ENCODE peak calls at places on chromosome X, in eight cellular contexts. One of them, this sample, is unnamed.

GRCh38 chrX:130772313-130773140 is 130.5 kb downstream of the ENOX2 start:
- DNase-seq in fibroblast of pulmonary artery: peak; percentile 11
- DNase-seq in CD8-positive, alpha-beta T cell: no peak
- DNase-seq in A549: no peak
- DNase-seq in WERI-Rb-1: no peak
- DNase-seq in thyroid gland: no peak
- DNase-seq in right lobe of liver: no peak
- DNase-seq in foreskin keratinocyte: no peak
- DNase-seq in this sample: peak; percentile 79

GRCh38 chrX:15384304-15384703 is at the start of gene VEGFD:
- DNase-seq in fibroblast of pulmonary artery: peak; percentile 71
- DNase-seq in CD8-positive, alpha-beta T cell: no peak
- DNase-seq in A549: no peak
- DNase-seq in WERI-Rb-1: no peak
- DNase-seq in thyroid gland: no peak
- DNase-seq in right lobe of liver: peak; percentile 42
- DNase-seq in foreskin keratinocyte: no peak
- DNase-seq in this sample: no peak

GRCh38 chrX:143437439-143437838 is 79.8 kb downstream of the SPANXN3 start:
- DNase-seq in fibroblast of pulmonary artery: peak; percentile 49
- DNase-seq in CD8-positive, alpha-beta T cell: no peak
- DNase-seq in A549: no peak
- DNase-seq in WERI-Rb-1: no peak
- DNase-seq in thyroid gland: no peak
- DNase-seq in right lobe of liver: no peak
- DNase-seq in foreskin keratinocyte: no peak
- DNase-seq in this sample: no peak

GRCh38 chrX:40496728-40497127 is 84.0 kb upstream of the ATP6AP2 start:
- DNase-seq in fibroblast of pulmonary artery: peak; percentile 17
- DNase-seq in CD8-positive, alpha-beta T cell: no peak
- DNase-seq in A549: no peak
- DNase-seq in WERI-Rb-1: no peak
- DNase-seq in thyroid gland: no peak
- DNase-seq in right lobe of liver: no peak
- DNase-seq in foreskin keratinocyte: no peak
- DNase-seq in this sample: peak; percentile 4

GRCh38 chrX:112644713-112645112 is 35.0 kb downstream of the LHFPL1 start:
- DNase-seq in fibroblast of pulmonary artery: no peak
- DNase-seq in CD8-positive, alpha-beta T cell: no peak
- DNase-seq in A549: no peak
- DNase-seq in WERI-Rb-1: no peak
- DNase-seq in thyroid gland: no peak
- DNase-seq in right lobe of liver: no peak
- DNase-seq in foreskin keratinocyte: no peak
- DNase-seq in this sample: no peak

GRCh38 chrX:110561036-110561435 is 202.4 kb downstream of the RTL9 start:
- DNase-seq in fibroblast of pulmonary artery: peak; percentile 3
- DNase-seq in CD8-positive, alpha-beta T cell: no peak
- DNase-seq in A549: no peak
- DNase-seq in WERI-Rb-1: no peak
- DNase-seq in thyroid gland: no peak
- DNase-seq in right lobe of liver: no peak
- DNase-seq in foreskin keratinocyte: no peak
- DNase-seq in this sample: peak; percentile 59

GRCh38 chrX:17459008-17459407 is 84.0 kb downstream of the NHS start:
- DNase-seq in fibroblast of pulmonary artery: peak; percentile 69
- DNase-seq in CD8-positive, alpha-beta T cell: no peak
- DNase-seq in A549: no peak
- DNase-seq in WERI-Rb-1: no peak
- DNase-seq in thyroid gland: peak; percentile 3
- DNase-seq in right lobe of liver: no peak
- DNase-seq in foreskin keratinocyte: peak; percentile 40
- DNase-seq in this sample: peak; percentile 9

GRCh38 chrX:116427976-116428375 is 8.4 kb upstream of the SLC6A14 start:
- DNase-seq in fibroblast of pulmonary artery: no peak
- DNase-seq in CD8-positive, alpha-beta T cell: no peak
- DNase-seq in A549: no peak
- DNase-seq in WERI-Rb-1: no peak
- DNase-seq in thyroid gland: no peak
- DNase-seq in right lobe of liver: no peak
- DNase-seq in foreskin keratinocyte: no peak
- DNase-seq in this sample: no peak

GRCh38 chrX:129771266-129771995 is 8.3 kb upstream of the SASH3 start:
- DNase-seq in fibroblast of pulmonary artery: no peak
- DNase-seq in CD8-positive, alpha-beta T cell: peak; percentile 47
- DNase-seq in A549: no peak
- DNase-seq in WERI-Rb-1: no peak
- DNase-seq in thyroid gland: no peak
- DNase-seq in right lobe of liver: no peak
- DNase-seq in foreskin keratinocyte: no peak
- DNase-seq in this sample: no peak

DNA sequence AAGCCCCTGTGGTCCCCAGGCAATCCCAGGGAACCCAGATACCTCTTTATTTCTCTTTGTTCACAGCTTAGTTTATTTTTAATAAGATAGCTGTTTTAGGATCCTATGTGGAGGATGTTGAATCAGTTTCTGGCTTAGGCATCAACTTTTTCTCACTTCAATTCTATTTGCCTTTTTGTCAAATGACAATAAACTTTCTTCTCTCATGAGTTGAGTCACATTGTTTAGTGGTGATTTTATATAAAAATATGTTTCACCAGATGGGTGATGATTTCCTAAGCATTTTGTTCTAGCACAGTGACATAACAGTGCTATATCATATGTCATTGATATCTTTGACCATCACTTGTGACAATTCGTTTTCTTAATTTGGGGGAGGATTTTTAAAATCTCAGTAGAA is 198.1 kb upstream of the PUDP start:
- DNase-seq in fibroblast of pulmonary artery: no peak
- DNase-seq in CD8-positive, alpha-beta T cell: no peak
- DNase-seq in A549: no peak
- DNase-seq in WERI-Rb-1: no peak
- DNase-seq in thyroid gland: no peak
- DNase-seq in right lobe of liver: no peak
- DNase-seq in foreskin keratinocyte: no peak
- DNase-seq in this sample: peak; percentile 30
- TF ChIP-seq CTCF in fibroblast of pulmonary artery: no peak
- TF ChIP-seq CTCF in CD8-positive, alpha-beta T cell: no peak
- TF ChIP-seq CTCF in A549: no peak
- TF ChIP-seq CTCF in WERI-Rb-1: no peak
- TF ChIP-seq CTCF in thyroid gland: no peak
- TF ChIP-seq CTCF in right lobe of liver: no peak
- TF ChIP-seq CTCF in foreskin keratinocyte: no peak
- TF ChIP-seq CTCF in this sample: no peak

GRCh38 chrX:131845771-131846170 is 177.3 kb upstream of the STK26 start:
- DNase-seq in fibroblast of pulmonary artery: no peak
- DNase-seq in CD8-positive, alpha-beta T cell: no peak
- DNase-seq in A549: no peak
- DNase-seq in WERI-Rb-1: no peak
- DNase-seq in thyroid gland: no peak
- DNase-seq in right lobe of liver: no peak
- DNase-seq in foreskin keratinocyte: no peak
- DNase-seq in this sample: no peak
- TF ChIP-seq CTCF in fibroblast of pulmonary artery: no peak
- TF ChIP-seq CTCF in CD8-positive, alpha-beta T cell: no peak
- TF ChIP-seq CTCF in A549: no peak
- TF ChIP-seq CTCF in WERI-Rb-1: no peak
- TF ChIP-seq CTCF in thyroid gland: no peak
- TF ChIP-seq CTCF in right lobe of liver: no peak
- TF ChIP-seq CTCF in foreskin keratinocyte: no peak
- TF ChIP-seq CTCF in this sample: no peak

DNA sequence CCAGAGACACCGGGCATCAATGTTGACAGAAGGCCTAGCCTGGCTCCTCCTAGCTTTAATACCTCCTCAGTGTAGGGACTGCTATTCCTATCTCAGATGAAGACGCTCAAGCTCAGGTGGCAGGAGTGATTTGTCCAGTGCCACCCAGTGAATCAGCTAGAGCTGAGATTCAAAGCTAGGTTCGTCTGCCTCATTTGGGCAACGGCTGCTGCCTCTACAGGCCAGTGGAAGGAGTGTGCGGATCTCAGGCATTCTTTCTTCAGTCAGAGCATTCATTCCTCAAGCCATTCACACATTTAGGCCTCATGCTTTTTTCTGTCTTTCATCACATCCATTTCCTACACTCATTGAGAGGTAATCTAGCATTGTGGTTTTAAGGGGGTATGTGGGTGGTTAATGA is 7.3 kb downstream of the TSR2 start:
- DNase-seq in fibroblast of pulmonary artery: peak; percentile 13
- DNase-seq in CD8-positive, alpha-beta T cell: no peak
- DNase-seq in A549: peak; percentile 14
- DNase-seq in WERI-Rb-1: no peak
- DNase-seq in thyroid gland: no peak
- DNase-seq in right lobe of liver: no peak
- DNase-seq in foreskin keratinocyte: no peak
- DNase-seq in this sample: no peak
- TF ChIP-seq CTCF in fibroblast of pulmonary artery: peak; percentile 12
- TF ChIP-seq CTCF in CD8-positive, alpha-beta T cell: no peak
- TF ChIP-seq CTCF in A549: no peak
- TF ChIP-seq CTCF in WERI-Rb-1: peak; percentile 42
- TF ChIP-seq CTCF in thyroid gland: no peak
- TF ChIP-seq CTCF in right lobe of liver: peak; percentile 9
- TF ChIP-seq CTCF in foreskin keratinocyte: peak; percentile 40
- TF ChIP-seq CTCF in this sample: peak; percentile 33

GRCh38 chrX:10404435-10404834 is 215.9 kb downstream of the MID1 start:
- DNase-seq in fibroblast of pulmonary artery: peak; percentile 8
- DNase-seq in CD8-positive, alpha-beta T cell: no peak
- DNase-seq in A549: no peak
- DNase-seq in WERI-Rb-1: no peak
- DNase-seq in thyroid gland: no peak
- DNase-seq in right lobe of liver: no peak
- DNase-seq in foreskin keratinocyte: no peak
- DNase-seq in this sample: no peak

GRCh38 chrX:10397349-10397748 is 223.0 kb downstream of the MID1 start:
- DNase-seq in fibroblast of pulmonary artery: no peak
- DNase-seq in CD8-positive, alpha-beta T cell: no peak
- DNase-seq in A549: no peak
- DNase-seq in WERI-Rb-1: no peak
- DNase-seq in thyroid gland: no peak
- DNase-seq in right lobe of liver: no peak
- DNase-seq in foreskin keratinocyte: no peak
- DNase-seq in this sample: no peak

GRCh38 chrX:10399152-10399741 is 221.1 kb downstream of the MID1 start:
- DNase-seq in fibroblast of pulmonary artery: no peak
- DNase-seq in CD8-positive, alpha-beta T cell: no peak
- DNase-seq in A549: no peak
- DNase-seq in WERI-Rb-1: no peak
- DNase-seq in thyroid gland: no peak
- DNase-seq in right lobe of liver: no peak
- DNase-seq in foreskin keratinocyte: no peak
- DNase-seq in this sample: no peak

GRCh38 chrX:10398271-10398670 is 222.1 kb downstream of the MID1 start:
- DNase-seq in fibroblast of pulmonary artery: no peak
- DNase-seq in CD8-positive, alpha-beta T cell: no peak
- DNase-seq in A549: no peak
- DNase-seq in WERI-Rb-1: no peak
- DNase-seq in thyroid gland: no peak
- DNase-seq in right lobe of liver: no peak
- DNase-seq in foreskin keratinocyte: no peak
- DNase-seq in this sample: no peak

DNA sequence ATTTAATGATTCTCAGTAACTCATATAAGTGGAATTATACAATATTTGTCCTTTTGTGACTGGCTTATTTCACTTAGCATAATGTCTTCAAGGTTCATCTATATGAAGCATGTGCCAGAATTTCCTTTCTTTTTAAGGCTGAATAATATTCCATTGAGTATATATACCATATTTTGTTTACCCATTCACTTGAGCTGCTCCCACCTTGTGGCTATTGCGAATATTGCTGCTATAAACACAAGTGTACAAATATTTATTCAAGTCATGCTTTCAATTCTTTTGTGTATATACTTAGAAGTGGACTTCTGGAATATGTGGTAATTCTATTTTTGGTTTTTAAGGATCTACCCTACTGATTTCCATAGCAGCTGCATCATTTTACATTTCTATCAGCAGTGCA is 219.1 kb downstream of the MID1 start:
- DNase-seq in fibroblast of pulmonary artery: no peak
- DNase-seq in CD8-positive, alpha-beta T cell: no peak
- DNase-seq in A549: no peak
- DNase-seq in WERI-Rb-1: no peak
- DNase-seq in thyroid gland: no peak
- DNase-seq in right lobe of liver: no peak
- DNase-seq in foreskin keratinocyte: no peak
- DNase-seq in this sample: no peak
- TF ChIP-seq CTCF in fibroblast of pulmonary artery: no peak
- TF ChIP-seq CTCF in CD8-positive, alpha-beta T cell: no peak
- TF ChIP-seq CTCF in A549: peak; percentile 9
- TF ChIP-seq CTCF in WERI-Rb-1: no peak
- TF ChIP-seq CTCF in thyroid gland: no peak
- TF ChIP-seq CTCF in right lobe of liver: no peak
- TF ChIP-seq CTCF in foreskin keratinocyte: peak; percentile 57
- TF ChIP-seq CTCF in this sample: peak; percentile 52

GRCh38 chrX:132489256-132490085 is 633 bp upstream of the MBNL3 start:
- DNase-seq in fibroblast of pulmonary artery: peak; percentile 46
- DNase-seq in CD8-positive, alpha-beta T cell: peak; percentile 66
- DNase-seq in A549: no peak
- DNase-seq in WERI-Rb-1: peak; percentile 39
- DNase-seq in thyroid gland: peak; percentile 75
- DNase-seq in right lobe of liver: peak; percentile 83
- DNase-seq in foreskin keratinocyte: peak; percentile 42
- DNase-seq in this sample: peak; percentile 10
- TF ChIP-seq CTCF in fibroblast of pulmonary artery: no peak
- TF ChIP-seq CTCF in CD8-positive, alpha-beta T cell: no peak
- TF ChIP-seq CTCF in A549: no peak
- TF ChIP-seq CTCF in WERI-Rb-1: no peak
- TF ChIP-seq CTCF in thyroid gland: no peak
- TF ChIP-seq CTCF in right lobe of liver: no peak
- TF ChIP-seq CTCF in foreskin keratinocyte: no peak
- TF ChIP-seq CTCF in this sample: no peak

GRCh38 chrX:3680459-3680858 is 33.0 kb downstream of the PRKX start:
- DNase-seq in fibroblast of pulmonary artery: no peak
- DNase-seq in CD8-positive, alpha-beta T cell: no peak
- DNase-seq in A549: no peak
- DNase-seq in WERI-Rb-1: no peak
- DNase-seq in thyroid gland: no peak
- DNase-seq in right lobe of liver: no peak
- DNase-seq in foreskin keratinocyte: no peak
- DNase-seq in this sample: no peak
- TF ChIP-seq CTCF in fibroblast of pulmonary artery: no peak
- TF ChIP-seq CTCF in CD8-positive, alpha-beta T cell: no peak
- TF ChIP-seq CTCF in A549: no peak
- TF ChIP-seq CTCF in WERI-Rb-1: no peak
- TF ChIP-seq CTCF in thyroid gland: no peak
- TF ChIP-seq CTCF in right lobe of liver: no peak
- TF ChIP-seq CTCF in foreskin keratinocyte: no peak
- TF ChIP-seq CTCF in this sample: no peak

GRCh38 chrX:5681159-5681558 is 547.5 kb downstream of the NLGN4X start:
- DNase-seq in fibroblast of pulmonary artery: no peak
- DNase-seq in CD8-positive, alpha-beta T cell: no peak
- DNase-seq in A549: no peak
- DNase-seq in WERI-Rb-1: no peak
- DNase-seq in thyroid gland: no peak
- DNase-seq in right lobe of liver: no peak
- DNase-seq in foreskin keratinocyte: no peak
- DNase-seq in this sample: no peak
- TF ChIP-seq CTCF in fibroblast of pulmonary artery: no peak
- TF ChIP-seq CTCF in CD8-positive, alpha-beta T cell: no peak
- TF ChIP-seq CTCF in A549: no peak
- TF ChIP-seq CTCF in WERI-Rb-1: peak; percentile 30
- TF ChIP-seq CTCF in thyroid gland: no peak
- TF ChIP-seq CTCF in right lobe of liver: no peak
- TF ChIP-seq CTCF in foreskin keratinocyte: peak; percentile 49
- TF ChIP-seq CTCF in this sample: no peak

This sample was measured in HFFc6.